ENCODE peak calls at places on chromosome X, in ten cellular contexts. H is CD4-positive, CD25-positive, alpha-beta regulatory T cell; X is NCI-H1105; M is activated T-cell treated with anti-CD3 and anti-CD28 coated beads, Interleukin-2, amount 50 U/mL, for 72 hours; B is NCI-H1092; K is lower leg skin; Z is stimulated activated CD4-positive, alpha-beta T cell treated with anti-CD3 and anti-CD28 coated beads, Interleukin-2, amount 100 ng/mL, for 48 hours; D is A172; W is T-helper 1 cell; N is AG09319. Y is an unnamed sample.
A peak's percentile ranks its signal among the peaks of the same experiment; 100 is the strongest.

GRCh38 chrX:19673334-19674040 is 158.2 kb upstream of the MAP3K15 start:
- DNase-seq in B (no peak), D (peak; percentile 98), K (peak; percentile 27), H (no peak), Z (no peak), W (no peak), M (no peak), N (peak; percentile 76), X (no peak), Y (no peak)

GRCh38 chrX:20311505-20311904 is 44.8 kb upstream of the RPS6KA3 start:
- DNase-seq in Z (no peak), K (no peak), N (no peak), B (no peak), D (no peak), W (no peak), M (no peak), H (no peak), X (no peak), Y (no peak)

GRCh38 chrX:43949669-43950068 is 23.5 kb downstream of the NDP start:
- DNase-seq in N (no peak), Z (no peak), W (no peak), M (peak; percentile 3), B (no peak), K (no peak), X (no peak), D (no peak), H (no peak), Y (no peak)

GRCh38 chrX:66142351-66142750 is 21.7 kb upstream of the HEPH start:
- DNase-seq in N (no peak), Z (no peak), X (no peak), W (no peak), H (no peak), D (no peak), B (no peak), M (no peak), K (no peak), Y (no peak)

GRCh38 chrX:133380882-133381619 is 34.2 kb downstream of the GPC4 start:
- DNase-seq in M (no peak), D (no peak), Z (no peak), W (no peak), X (no peak), B (no peak), K (no peak), N (no peak), H (no peak), Y (no peak)

GRCh38 chrX:135530097-135530496 is 9.6 kb downstream of the INTS6L start:
- DNase-seq in X (no peak), K (no peak), Z (no peak), D (no peak), H (no peak), W (no peak), N (no peak), M (no peak), B (no peak), Y (no peak)

GRCh38 chrX:39626749-39627148 is 471.0 kb downstream of the BCOR start:
- DNase-seq in M (no peak), D (no peak), N (no peak), Z (no peak), H (no peak), W (no peak), K (no peak), B (no peak), X (no peak), Y (no peak)

GRCh38 chrX:100410083-100410590 is at the start of gene PCDH19:
- DNase-seq in K (no peak), B (no peak), N (peak; percentile 8), Z (peak; percentile 10), W (no peak), M (peak; percentile 51), H (no peak), D (no peak), X (peak; percentile 54), Y (no peak)

GRCh38 chrX:147848543-147849448 is 62.9 kb upstream of the FMR1 start:
- DNase-seq in Z (no peak), W (no peak), H (no peak), D (no peak), K (no peak), N (no peak), B (no peak), X (no peak), M (no peak), Y (no peak)

GRCh38 chrX:145813081-145813480 is 4.5 kb upstream of the SLITRK2 start:
- DNase-seq in W (no peak), K (no peak), M (no peak), B (no peak), D (no peak), Z (no peak), X (no peak), N (no peak), H (no peak), Y (no peak)

GRCh38 chrX:48569958-48570357 is 4.3 kb upstream of the RBM3 start:
- DNase-seq in W (no peak), B (no peak), H (no peak), Z (no peak), K (no peak), X (no peak), N (no peak), M (peak; percentile 42), D (peak; percentile 39), Y (no peak)

GRCh38 chrX:112968351-112969133 is 127.9 kb upstream of the AMOT start:
- DNase-seq in B (no peak), D (no peak), K (no peak), M (no peak), N (no peak), W (no peak), Z (no peak), X (no peak), H (no peak), Y (no peak)

GRCh38 chrX:153966841-153967535 is 4.6 kb downstream of the HCFC1 start:
- DNase-seq in B (no peak), Z (no peak), W (no peak), M (peak; percentile 59), H (no peak), K (no peak), D (no peak), N (no peak), X (no peak), Y (no peak)

GRCh38 chrX:19179389-19179788 is 57.1 kb upstream of the ADGRG2 start:
- DNase-seq in K (no peak), W (no peak), D (peak; percentile 18), X (no peak), N (no peak), M (no peak), B (no peak), Z (no peak), H (no peak), Y (no peak)

GRCh38 chrX:12292996-12293765 is 154.9 kb downstream of the FRMPD4 start:
- DNase-seq in M (no peak), N (no peak), X (no peak), D (peak; percentile 16), H (no peak), W (no peak), K (no peak), Z (no peak), B (no peak), Y (no peak)

GRCh38 chrX:140709421-140709846 is at the start of gene LINC00632:
- DNase-seq in M (no peak), X (no peak), Z (no peak), B (no peak), D (no peak), K (no peak), W (no peak), N (no peak), H (no peak), Y (no peak)

GRCh38 chrX:100643943-100644587 is at the start of gene SRPX2:
- DNase-seq in M (no peak), N (peak; percentile 54), X (no peak), D (peak; percentile 58), W (no peak), H (no peak), K (peak; percentile 45), Z (no peak), B (no peak), Y (no peak)

GRCh38 chrX:104098919-104099318 is 13.4 kb upstream of the ZCCHC18 start:
- DNase-seq in K (no peak), B (no peak), N (no peak), H (no peak), Z (no peak), M (no peak), W (no peak), D (no peak), X (no peak), Y (no peak)

Y was measured in T-helper 22 cell.